ENCODE peak calls at places on chromosomes 12 and 14, in eight cellular contexts. One of them, this sample, is unnamed.

GRCh38 chr14:99513946-99514551 is 32.8 kb downstream of the CCNK start:
- DNase-seq in activated CD8-positive, alpha-beta memory T cell treated with anti-CD3 and anti-CD28 coated beads for 1 hour: no peak
- DNase-seq in stimulated activated CD8-positive, alpha-beta memory T cell treated with anti-CD3 and anti-CD28 coated beads, Interleukin-4, amount 100 ng/mL, for 1 hour: no peak
- DNase-seq in left ventricle myocardium superior: no peak
- DNase-seq in DMS153: no peak
- DNase-seq in substantia nigra: no peak
- DNase-seq in omental fat pad: no peak
- DNase-seq in mucosa of gallbladder: no peak
- DNase-seq in this sample: no peak

GRCh38 chr12:3523058-3523457 is 32.1 kb downstream of the PRMT8 start:
- DNase-seq in activated CD8-positive, alpha-beta memory T cell treated with anti-CD3 and anti-CD28 coated beads for 1 hour: no peak
- DNase-seq in stimulated activated CD8-positive, alpha-beta memory T cell treated with anti-CD3 and anti-CD28 coated beads, Interleukin-4, amount 100 ng/mL, for 1 hour: no peak
- DNase-seq in left ventricle myocardium superior: no peak
- DNase-seq in DMS153: no peak
- DNase-seq in substantia nigra: no peak
- DNase-seq in omental fat pad: no peak
- DNase-seq in mucosa of gallbladder: no peak
- DNase-seq in this sample: no peak

GRCh38 chr14:83548061-83548839 is 1981.7 kb upstream of the FLRT2 start:
- DNase-seq in activated CD8-positive, alpha-beta memory T cell treated with anti-CD3 and anti-CD28 coated beads for 1 hour: no peak
- DNase-seq in stimulated activated CD8-positive, alpha-beta memory T cell treated with anti-CD3 and anti-CD28 coated beads, Interleukin-4, amount 100 ng/mL, for 1 hour: no peak
- DNase-seq in left ventricle myocardium superior: no peak
- DNase-seq in DMS153: no peak
- DNase-seq in substantia nigra: no peak
- DNase-seq in omental fat pad: no peak
- DNase-seq in mucosa of gallbladder: no peak
- DNase-seq in this sample: no peak

GRCh38 chr14:70652871-70653270 is 11.2 kb downstream of the TTC9 start:
- DNase-seq in activated CD8-positive, alpha-beta memory T cell treated with anti-CD3 and anti-CD28 coated beads for 1 hour: no peak
- DNase-seq in stimulated activated CD8-positive, alpha-beta memory T cell treated with anti-CD3 and anti-CD28 coated beads, Interleukin-4, amount 100 ng/mL, for 1 hour: no peak
- DNase-seq in left ventricle myocardium superior: no peak
- DNase-seq in DMS153: no peak
- DNase-seq in substantia nigra: no peak
- DNase-seq in omental fat pad: no peak
- DNase-seq in mucosa of gallbladder: no peak
- DNase-seq in this sample: no peak

GRCh38 chr14:75822522-75823288 is 159.1 kb downstream of the TGFB3 start:
- DNase-seq in activated CD8-positive, alpha-beta memory T cell treated with anti-CD3 and anti-CD28 coated beads for 1 hour: no peak
- DNase-seq in stimulated activated CD8-positive, alpha-beta memory T cell treated with anti-CD3 and anti-CD28 coated beads, Interleukin-4, amount 100 ng/mL, for 1 hour: no peak
- DNase-seq in left ventricle myocardium superior: no peak
- DNase-seq in DMS153: no peak
- DNase-seq in substantia nigra: no peak
- DNase-seq in omental fat pad: no peak
- DNase-seq in mucosa of gallbladder: no peak
- DNase-seq in this sample: no peak

GRCh38 chr12:6229224-6229748 is 29.1 kb downstream of the CD9 start:
- DNase-seq in activated CD8-positive, alpha-beta memory T cell treated with anti-CD3 and anti-CD28 coated beads for 1 hour: no peak
- DNase-seq in stimulated activated CD8-positive, alpha-beta memory T cell treated with anti-CD3 and anti-CD28 coated beads, Interleukin-4, amount 100 ng/mL, for 1 hour: no peak
- DNase-seq in left ventricle myocardium superior: no peak
- DNase-seq in DMS153: peak; percentile 54
- DNase-seq in substantia nigra: no peak
- DNase-seq in omental fat pad: no peak
- DNase-seq in mucosa of gallbladder: no peak
- DNase-seq in this sample: no peak

GRCh38 chr14:24314377-24315193 is 3.3 kb downstream of the LTB4R start:
- DNase-seq in activated CD8-positive, alpha-beta memory T cell treated with anti-CD3 and anti-CD28 coated beads for 1 hour: no peak
- DNase-seq in stimulated activated CD8-positive, alpha-beta memory T cell treated with anti-CD3 and anti-CD28 coated beads, Interleukin-4, amount 100 ng/mL, for 1 hour: no peak
- DNase-seq in left ventricle myocardium superior: no peak
- DNase-seq in DMS153: no peak
- DNase-seq in substantia nigra: no peak
- DNase-seq in omental fat pad: no peak
- DNase-seq in mucosa of gallbladder: no peak
- DNase-seq in this sample: no peak

GRCh38 chr14:89240414-89240813 is 176.6 kb downstream of the FOXN3 start:
- DNase-seq in activated CD8-positive, alpha-beta memory T cell treated with anti-CD3 and anti-CD28 coated beads for 1 hour: no peak
- DNase-seq in stimulated activated CD8-positive, alpha-beta memory T cell treated with anti-CD3 and anti-CD28 coated beads, Interleukin-4, amount 100 ng/mL, for 1 hour: no peak
- DNase-seq in left ventricle myocardium superior: no peak
- DNase-seq in DMS153: no peak
- DNase-seq in substantia nigra: no peak
- DNase-seq in omental fat pad: no peak
- DNase-seq in mucosa of gallbladder: no peak
- DNase-seq in this sample: no peak

GRCh38 chr14:104319489-104320241 is 181.3 kb downstream of the KIF26A start:
- DNase-seq in activated CD8-positive, alpha-beta memory T cell treated with anti-CD3 and anti-CD28 coated beads for 1 hour: no peak
- DNase-seq in stimulated activated CD8-positive, alpha-beta memory T cell treated with anti-CD3 and anti-CD28 coated beads, Interleukin-4, amount 100 ng/mL, for 1 hour: no peak
- DNase-seq in left ventricle myocardium superior: peak; percentile 28
- DNase-seq in DMS153: no peak
- DNase-seq in substantia nigra: no peak
- DNase-seq in omental fat pad: no peak
- DNase-seq in mucosa of gallbladder: no peak
- DNase-seq in this sample: no peak

This sample was measured in caudate nucleus.